ENCODE peak calls at places on chromosomes 11 and 22, in five cellular contexts. Y, J, V, Z and H are unnamed samples.
A peak's percentile ranks its signal among the peaks of the same experiment; 100 is the strongest.

GRCh38 chr22:50301581-50301991 is 5.9 kb downstream of the PLXNB2 start:
- DNase-seq in Y (no peak), J (no peak), V (no peak), Z (no peak), H (no peak)

GRCh38 chr11:111977141-111978027 is 40.2 kb downstream of the DIXDC1 start:
- DNase-seq in Y (no peak), J (no peak), V (no peak), Z (no peak), H (peak; percentile 45)

GRCh38 chr11:134144744-134145143 is 75.9 kb downstream of the JAM3 start:
- DNase-seq in Y (no peak), J (no peak), V (no peak), Z (no peak), H (no peak)

GRCh38 chr11:27373856-27374602 is 11.0 kb upstream of the CCDC34 start:
- DNase-seq in Y (no peak), J (no peak), V (no peak), Z (peak; percentile 90), H (no peak)

GRCh38 chr22:45686842-45687241 is 15.2 kb downstream of the ATXN10 start:
- DNase-seq in Y (no peak), J (no peak), V (no peak), Z (no peak), H (no peak)

GRCh38 chr11:13446444-13446843 is 16.6 kb downstream of the BTBD10 start:
- DNase-seq in Y (no peak), J (no peak), V (no peak), Z (no peak), H (peak; percentile 65)

GRCh38 chr22:31625661-31626426 is 36.2 kb downstream of the PISD start:
- DNase-seq in Y (no peak), J (peak; percentile 71), V (no peak), Z (no peak), H (peak; percentile 82)

GRCh38 chr11:6632116-6633073 is 13.2 kb upstream of the TPP1 start:
- DNase-seq in Y (no peak), J (no peak), V (no peak), Z (no peak), H (no peak)

GRCh38 chr22:38455530-38456271 is 702 bp upstream of the KCNJ4 start:
- DNase-seq in Y (no peak), J (peak; percentile 80), V (no peak), Z (no peak), H (no peak)

GRCh38 chr11:118924591-118925585 is 838 bp downstream of the BCL9L start:
- DNase-seq in Y (no peak), J (peak; percentile 75), V (no peak), Z (no peak), H (peak; percentile 59)

GRCh38 chr11:35905901-35906661 is 37.8 kb upstream of the LDLRAD3 start:
- DNase-seq in Y (no peak), J (no peak), V (no peak), Z (no peak), H (peak; percentile 24)

GRCh38 chr11:114775849-114776621 is 97.7 kb downstream of the NXPE2 start:
- DNase-seq in Y (no peak), J (no peak), V (no peak), Z (no peak), H (no peak)

GRCh38 chr22:39522567-39523300 is 2.4 kb downstream of the ATF4 start:
- DNase-seq in Y (peak; percentile 32), J (no peak), V (no peak), Z (no peak), H (peak; percentile 43)

GRCh38 chr11:12110714-12111481 is 508 bp downstream of the MICAL2 start:
- DNase-seq in Y (no peak), J (no peak), V (no peak), Z (no peak), H (no peak)

GRCh38 chr11:117572671-117573070 is 224.3 kb downstream of the DSCAML1 start:
- DNase-seq in Y (no peak), J (no peak), V (no peak), Z (no peak), H (no peak)

GRCh38 chr11:69310351-69310750 is 16.4 kb downstream of the MYEOV start:
- DNase-seq in Y (no peak), J (no peak), V (no peak), Z (no peak), H (no peak)

GRCh38 chr22:37370306-37370979 is 56.8 kb downstream of the ELFN2 start:
- DNase-seq in Y (no peak), J (no peak), V (no peak), Z (no peak), H (no peak)

GRCh38 chr11:73323464-73323863 is 15.4 kb downstream of the ARHGEF17 start:
- DNase-seq in Y (no peak), J (no peak), V (no peak), Z (peak; percentile 41), H (peak; percentile 70)

GRCh38 chr11:64086263-64086938 is 50.7 kb downstream of the FLRT1 start:
- DNase-seq in Y (no peak), J (no peak), V (no peak), Z (no peak), H (no peak)
- TF ChIP-seq MYC in Y (no peak), J (no peak), V (no peak), Z (no peak), H (no peak)

DNA sequence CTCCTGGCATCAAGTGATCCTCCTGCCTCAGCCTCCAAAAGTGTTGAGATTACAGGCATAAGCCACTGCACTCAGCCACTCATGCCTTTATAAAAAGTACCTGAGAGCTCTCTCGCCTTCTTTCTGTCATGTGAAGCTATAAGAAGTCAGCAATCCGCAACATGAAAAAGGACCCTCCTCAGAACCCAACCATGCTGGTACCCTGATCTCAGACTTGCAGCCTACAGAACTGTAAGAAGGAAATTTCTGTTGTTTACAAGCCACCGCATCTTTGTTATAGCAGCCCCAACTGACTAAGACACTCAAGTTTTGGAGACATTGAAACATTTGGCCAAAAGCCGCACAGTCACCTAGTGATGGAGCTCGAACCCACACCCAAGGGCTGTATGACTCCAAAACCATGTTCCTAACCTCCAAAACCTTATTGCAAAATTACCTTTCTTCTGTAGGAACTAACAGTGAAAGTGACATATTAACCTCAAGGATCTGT is 8.9 kb downstream of the PACSIN2 start:
- DNase-seq in Y (no peak), J (no peak), V (no peak), Z (no peak), H (no peak)
- H3K4me1 ChIP-seq in Y (peaks cover 95% of the 10 kb centered on the region), J (peaks cover 25% of the 10 kb centered on the region), V (peaks cover 39% of the 10 kb centered on the region), Z (peaks cover 97% of the 10 kb centered on the region), H (peaks cover 43% of the 10 kb centered on the region)

DNA sequence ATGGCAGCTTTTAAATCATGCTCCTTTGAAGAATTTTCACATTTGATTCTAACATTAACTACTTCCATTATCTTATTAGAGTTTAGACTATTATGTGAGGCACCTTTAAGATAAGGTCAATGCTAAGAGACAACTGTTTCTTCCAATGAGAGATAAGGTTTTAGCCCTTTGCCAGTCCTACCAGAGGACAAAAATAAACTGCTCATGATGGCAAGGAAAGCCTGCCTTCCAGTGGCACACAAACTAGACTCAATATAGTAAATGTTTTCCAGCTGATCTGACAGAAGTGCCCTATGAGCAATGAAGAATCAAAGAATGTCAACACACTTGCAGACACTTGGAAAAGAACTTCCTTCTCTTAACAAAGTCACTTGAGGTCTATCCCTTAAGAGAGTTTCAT is 1152.4 kb upstream of the CCDC90B start:
- DNase-seq in Y (no peak), J (no peak), V (no peak), Z (no peak), H (no peak)
- H3K4me3 ChIP-seq in Y (no peak overlapping the region), J (no peak overlapping the region), V (no peak overlapping the region), Z (no peak overlapping the region), H (no peak overlapping the region)

GRCh38 chr11:128095459-128096096 is 491.8 kb downstream of the ETS1 start:
- DNase-seq in Y (no peak), J (no peak), V (no peak), Z (no peak), H (peak; percentile 95)
- TF ChIP-seq MYC in Y (no peak), J (no peak), V (no peak), Z (no peak), H (no peak)

GRCh38 chr11:41392591-41392990 is 66.9 kb downstream of the LRRC4C start:
- DNase-seq in Y (no peak), J (no peak), V (no peak), Z (no peak), H (no peak)
- H3K4me1 ChIP-seq in Y (no peaks in the 10 kb centered on the region), J (no peaks in the 10 kb centered on the region), V (no peaks in the 10 kb centered on the region), Z (no peaks in the 10 kb centered on the region), H (no peaks in the 10 kb centered on the region)

DNA sequence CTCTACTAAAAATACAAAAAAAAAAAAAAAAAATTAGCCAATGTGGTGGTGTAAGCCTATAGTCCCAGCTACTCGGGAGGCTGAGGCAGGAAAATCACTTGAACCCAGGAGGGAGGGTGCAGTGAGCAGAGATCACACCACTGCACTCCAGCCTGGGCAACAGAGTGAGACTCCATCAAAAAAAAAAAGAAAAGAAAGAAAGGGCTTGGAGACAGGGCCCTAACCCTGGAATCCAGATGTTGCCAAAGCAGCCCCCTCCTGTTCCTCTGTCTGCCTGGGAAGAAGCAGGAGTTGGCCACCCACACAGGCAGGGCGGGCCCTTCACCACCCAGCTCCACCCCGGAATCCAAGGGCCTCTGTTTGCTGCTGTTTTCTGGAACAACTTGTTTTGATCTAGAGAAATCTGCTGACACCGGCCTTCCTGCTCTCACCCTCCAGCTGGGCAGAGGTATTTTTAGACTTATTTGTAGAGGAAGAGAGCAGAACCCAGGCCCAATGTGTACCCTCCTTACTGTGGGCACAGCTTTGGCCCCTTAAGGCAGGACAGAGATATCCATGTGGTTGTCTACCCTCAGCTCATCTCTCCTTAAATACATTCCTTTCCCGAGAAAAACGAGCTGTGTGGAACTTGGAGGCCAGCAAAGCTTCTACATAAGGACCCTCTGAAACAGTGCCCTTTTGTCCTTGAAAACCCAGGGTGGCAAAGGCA is 2.7 kb upstream of the NEAT1 start:
- DNase-seq in Y (no peak), J (peak; percentile 71), V (no peak), Z (peak; percentile 92), H (peak; percentile 92)
- H3K4me3 ChIP-seq in Y (peak overlapping the region; percentile 95), J (peak overlapping the region; percentile 43), V (peak overlapping the region; percentile 79), Z (peak overlapping the region; percentile 66), H (no peak overlapping the region)

GRCh38 chr11:76318744-76319384 is 62.1 kb downstream of the THAP12 start:
- DNase-seq in Y (peak; percentile 85), J (peak; percentile 82), V (peak; percentile 30), Z (peak; percentile 64), H (peak; percentile 74)
- TF ChIP-seq MYC in Y (no peak), J (no peak), V (no peak), Z (no peak), H (no peak)

GRCh38 chr11:103904324-103904667 is 132.1 kb upstream of the DDI1 start:
- DNase-seq in Y (no peak), J (no peak), V (peak; percentile 73), Z (no peak), H (no peak)
- H3K4me1 ChIP-seq in Y (peaks cover 10% of the 10 kb centered on the region), J (no peaks in the 10 kb centered on the region), V (peaks cover 38% of the 10 kb centered on the region), Z (no peaks in the 10 kb centered on the region), H (peaks cover 38% of the 10 kb centered on the region)